ENCODE peak calls at places on chromosomes 2 and 18, in five cellular contexts. T, I, S, E and K are unnamed samples.

GRCh38 chr2:209472386-209472832 is 48.6 kb downstream of the MAP2 start:
- DNase-seq in T (no peak), I (no peak), S (peak), E (peak), K (no peak)

GRCh38 chr2:84077504-84077903 is 381.6 kb downstream of the SUCLG1 start:
- DNase-seq in T (no peak), I (peak), S (no peak), E (no peak), K (peak)

GRCh38 chr18:45026162-45026561 is 345.5 kb downstream of the SETBP1 start:
- DNase-seq in T (no peak), I (no peak), S (no peak), E (no peak), K (peak)

GRCh38 chr2:39241588-39241987 is 2.2 kb downstream of the CDKL4 start:
- DNase-seq in T (no peak), I (no peak), S (no peak), E (no peak), K (no peak)

GRCh38 chr18:44098551-44099098 is 582.1 kb upstream of the SETBP1 start:
- DNase-seq in T (peak), I (peak), S (peak), E (peak), K (peak)

GRCh38 chr18:68897286-68897685 is 99.4 kb downstream of the CCDC102B start:
- DNase-seq in T (no peak), I (no peak), S (no peak), E (no peak), K (no peak)

GRCh38 chr2:1707771-1708351 is 36.5 kb downstream of the PXDN start:
- DNase-seq in T (no peak), I (peak), S (peak), E (peak), K (peak)

GRCh38 chr2:187461294-187462261 is 13.5 kb upstream of the CALCRL start:
- DNase-seq in T (no peak), I (peak), S (no peak), E (no peak), K (no peak)

GRCh38 chr18:44917865-44918476 is 237.3 kb downstream of the SETBP1 start:
- DNase-seq in T (no peak), I (no peak), S (no peak), E (no peak), K (no peak)

GRCh38 chr2:178280261-178280852 is 86.0 kb downstream of the OSBPL6 start:
- DNase-seq in T (no peak), I (no peak), S (peak), E (peak), K (peak)

GRCh38 chr2:61733563-61733962 is 120.3 kb downstream of the FAM161A start:
- DNase-seq in T (no peak), I (no peak), S (no peak), E (peak), K (no peak)

GRCh38 chr2:134206029-134206428 is 47.8 kb upstream of the MGAT5 start:
- DNase-seq in T (no peak), I (no peak), S (no peak), E (no peak), K (peak)

GRCh38 chr2:120419073-120419472 is 73.1 kb downstream of the INHBB start:
- DNase-seq in T (peak), I (peak), S (no peak), E (no peak), K (no peak)

GRCh38 chr2:176494949-176495353 is 225.7 kb downstream of the MTX2 start:
- DNase-seq in T (no peak), I (no peak), S (no peak), E (no peak), K (no peak)

GRCh38 chr2:32559136-32559535 is 68.7 kb upstream of the TTC27 start:
- DNase-seq in T (no peak), I (no peak), S (peak), E (peak), K (no peak)

GRCh38 chr2:33196700-33197099 is 249.9 kb downstream of the LTBP1 start:
- DNase-seq in T (no peak), I (no peak), S (no peak), E (no peak), K (no peak)

GRCh38 chr2:143501245-143501644 is 372.0 kb downstream of the ARHGAP15 start:
- DNase-seq in T (no peak), I (no peak), S (no peak), E (no peak), K (no peak)

GRCh38 chr2:66389651-66390131 is 45.2 kb upstream of the MEIS1 start:
- DNase-seq in T (no peak), I (no peak), S (peak), E (no peak), K (peak)

GRCh38 chr2:208820289-208820688 is 413.7 kb downstream of the PTH2R start:
- DNase-seq in T (no peak), I (no peak), S (no peak), E (no peak), K (peak)

GRCh38 chr2:71190959-71191943 is 35.7 kb downstream of the PAIP2B start:
- DNase-seq in T (no peak), I (no peak), S (peak), E (peak), K (peak)

GRCh38 chr2:134160793-134161504 is 92.9 kb upstream of the MGAT5 start:
- DNase-seq in T (no peak), I (no peak), S (no peak), E (peak), K (peak)

GRCh38 chr18:63511285-63511684 is 30.9 kb upstream of the SERPINB12 start:
- DNase-seq in T (peak), I (peak), S (peak), E (peak), K (peak)

GRCh38 chr18:67104700-67105284 is 411.7 kb downstream of the DSEL start:
- DNase-seq in T (peak), I (peak), S (peak), E (peak), K (peak)

GRCh38 chr2:20446280-20446916 is 476 bp upstream of the RHOB start:
- DNase-seq in T (no peak), I (no peak), S (no peak), E (no peak), K (peak)

GRCh38 chr18:49371786-49372185 is 88.7 kb downstream of the DYM start:
- DNase-seq in T (no peak), I (no peak), S (no peak), E (no peak), K (peak)

GRCh38 chr2:111071480-111072143 is 49.1 kb upstream of the BCL2L11 start:
- DNase-seq in T (no peak), I (no peak), S (peak), E (peak), K (no peak)

GRCh38 chr2:174971868-174972781 is 33.1 kb downstream of the CHN1 start:
- DNase-seq in T (no peak), I (no peak), S (peak), E (peak), K (peak)

GRCh38 chr2:100730290-100730868 is 89.6 kb upstream of the NPAS2 start:
- DNase-seq in T (peak), I (peak), S (peak), E (peak), K (peak)

GRCh38 chr2:134399096-134399495 is 145.2 kb downstream of the MGAT5 start:
- DNase-seq in T (no peak), I (no peak), S (no peak), E (no peak), K (no peak)

GRCh38 chr2:218865396-218865795 is 5.8 kb downstream of the WNT6 start:
- DNase-seq in T (no peak), I (no peak), S (no peak), E (no peak), K (no peak)

GRCh38 chr2:241161646-241162281 is 11.5 kb downstream of the PPP1R7 start:
- DNase-seq in T (no peak), I (no peak), S (peak), E (peak), K (no peak)

GRCh38 chr18:23280844-23281243 is 145.6 kb downstream of the CABLES1 start:
- DNase-seq in T (no peak), I (no peak), S (no peak), E (no peak), K (no peak)

GRCh38 chr2:73641767-73642062 is 507 bp downstream of the NAT8 start:
- DNase-seq in T (no peak), I (no peak), S (no peak), E (no peak), K (no peak)

GRCh38 chr2:61853086-61853847 is 593 bp downstream of the FAM161A start:
- DNase-seq in T (no peak), I (peak), S (no peak), E (no peak), K (peak)

GRCh38 chr2:56680971-56681631 is 497.3 kb downstream of the CCDC85A start:
- DNase-seq in T (no peak), I (no peak), S (peak), E (peak), K (no peak)

DNA sequence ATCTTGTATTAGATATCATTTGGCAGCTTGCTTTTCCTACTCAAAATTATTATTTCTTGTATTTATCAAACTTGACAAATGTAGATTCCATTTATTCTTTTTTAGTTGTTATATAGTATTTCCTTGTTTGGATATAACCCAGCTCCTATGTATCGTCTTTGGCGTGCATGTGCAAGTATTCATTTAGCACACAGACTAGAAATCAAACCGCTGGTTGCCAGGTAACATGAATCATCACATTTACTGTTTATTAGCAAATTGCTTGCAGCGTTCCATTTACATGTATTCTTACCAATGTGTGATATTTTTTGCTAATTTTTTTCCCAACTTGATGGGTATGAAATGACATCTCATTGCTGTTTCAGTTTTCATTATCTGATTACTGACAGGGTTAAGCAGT is 2089.7 kb upstream of the CELF4 start:
- DNase-seq in T (no peak), I (no peak), S (no peak), E (no peak), K (no peak)
- H3K18ac ChIP-seq in T (no peak), I (no peak), S (no peak), E (no peak), K (no peak)

GRCh38 chr2:159637988-159638501 is 21.7 kb upstream of the BAZ2B start:
- DNase-seq in T (no peak), I (no peak), S (peak), E (peak), K (peak)
- H3K4ac ChIP-seq in T (no peak), I (no peak), S (no peak), E (peak), K (no peak)

DNA sequence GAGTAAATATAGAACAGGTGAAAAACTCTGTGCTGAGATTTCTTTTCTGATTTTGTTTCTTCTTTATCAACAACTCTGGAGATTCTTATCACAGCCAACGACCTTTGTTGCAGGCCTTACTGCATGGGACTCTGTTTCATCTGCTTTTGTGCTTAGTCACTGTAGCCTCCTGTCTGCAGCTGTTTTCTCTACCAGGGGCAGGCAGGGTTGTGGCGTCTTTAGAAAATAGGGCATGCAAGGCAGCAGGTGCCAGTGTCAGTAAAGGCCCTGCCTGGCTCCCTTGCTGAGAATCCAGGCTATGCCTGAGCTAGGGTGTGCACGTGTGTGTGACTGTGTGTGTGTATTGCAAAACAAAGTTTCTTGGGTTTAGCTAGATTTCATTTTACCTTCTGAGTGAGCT is 14.6 kb upstream of the SLC9A2 start:
- DNase-seq in T (no peak), I (peak), S (no peak), E (no peak), K (peak)
- H3K18ac ChIP-seq in T (no peak), I (no peak), S (no peak), E (no peak), K (no peak)

GRCh38 chr2:223933098-223933800 is 11.9 kb downstream of the WDFY1 start:
- DNase-seq in T (no peak), I (no peak), S (no peak), E (no peak), K (no peak)
- H3K4ac ChIP-seq in T (no peak), I (no peak), S (no peak), E (no peak), K (no peak)

DNA sequence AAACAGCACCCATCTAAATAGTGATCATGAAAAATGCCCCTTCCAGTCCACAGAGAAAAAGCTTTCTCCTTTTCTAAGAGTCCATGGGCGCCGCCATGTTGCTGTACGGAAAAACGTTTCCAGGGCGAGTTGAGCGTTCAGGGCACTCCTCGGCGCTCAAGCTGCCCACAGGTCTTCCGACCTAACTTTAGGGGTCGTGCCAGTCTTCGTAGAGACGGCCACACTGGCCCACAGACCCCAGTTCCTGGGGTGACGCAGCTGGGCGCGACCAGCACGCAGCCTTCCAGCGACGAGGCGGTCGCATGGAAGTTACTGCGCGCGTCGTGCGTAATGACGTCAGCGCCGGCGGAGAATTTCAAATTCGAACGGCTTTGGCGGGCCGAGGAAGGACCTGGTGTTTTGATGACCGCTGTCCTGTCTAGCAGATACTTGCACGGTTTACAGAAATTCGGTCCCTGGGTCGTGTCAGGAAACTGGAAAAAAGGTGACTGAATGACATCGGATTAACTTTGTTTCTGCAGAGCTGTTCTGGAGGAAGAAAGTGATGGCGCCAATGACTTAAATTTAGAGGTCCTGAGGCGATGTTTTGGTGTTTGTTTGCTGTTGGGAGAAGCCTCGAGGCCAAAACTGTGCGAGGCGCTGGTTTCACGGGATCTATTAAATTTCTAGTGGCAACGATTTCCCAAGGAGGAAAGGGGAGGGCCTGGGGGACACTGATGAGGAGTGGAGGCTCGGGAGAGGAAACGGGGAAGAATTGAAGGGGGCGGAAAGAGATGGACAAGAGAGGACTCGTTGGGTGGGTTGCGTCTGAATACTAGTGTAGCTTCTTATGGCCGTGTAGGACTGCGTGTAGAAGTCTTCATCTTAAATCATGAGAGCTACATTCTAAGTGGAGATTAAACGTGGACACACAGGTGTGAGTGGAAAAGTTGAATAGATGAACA is at the start of the genes METTL4 and NDC80:
- DNase-seq in T (peak), I (peak), S (peak), E (peak), K (peak)
- H3K18ac ChIP-seq in T (peak), I (peak), S (peak), E (peak), K (peak)

DNA sequence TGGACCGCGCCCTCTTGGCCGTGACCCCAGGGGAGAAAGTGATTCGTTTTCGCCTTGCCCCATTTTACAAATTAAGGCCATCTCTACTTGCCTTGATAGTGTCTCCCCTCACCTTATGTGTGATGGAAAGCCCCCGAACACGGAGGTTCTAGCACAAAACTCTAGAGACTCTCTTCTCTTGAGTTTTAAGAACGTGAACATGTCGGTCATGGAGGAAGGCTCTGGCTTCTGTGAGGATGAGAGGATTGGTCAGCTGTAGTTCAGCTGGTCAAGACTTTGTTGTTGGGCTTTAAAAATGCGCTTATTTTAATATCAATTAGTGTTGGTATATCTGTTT is 828 bp downstream of the DYNC1I2 start:
- DNase-seq in T (no peak), I (no peak), S (peak), E (peak), K (no peak)
- H3K4ac ChIP-seq in T (peak), I (no peak), S (peak), E (peak), K (no peak)

GRCh38 chr2:8332646-8333045 is 349.2 kb upstream of the ID2 start:
- DNase-seq in T (no peak), I (no peak), S (no peak), E (no peak), K (no peak)

GRCh38 chr2:8334866-8335325 is 347.0 kb upstream of the ID2 start:
- DNase-seq in T (no peak), I (no peak), S (no peak), E (no peak), K (no peak)

GRCh38 chr2:8329660-8330622 is 351.9 kb upstream of the ID2 start:
- DNase-seq in T (no peak), I (no peak), S (no peak), E (no peak), K (no peak)

GRCh38 chr2:8337321-8337720 is 344.5 kb upstream of the ID2 start:
- DNase-seq in T (no peak), I (no peak), S (no peak), E (no peak), K (no peak)

DNA sequence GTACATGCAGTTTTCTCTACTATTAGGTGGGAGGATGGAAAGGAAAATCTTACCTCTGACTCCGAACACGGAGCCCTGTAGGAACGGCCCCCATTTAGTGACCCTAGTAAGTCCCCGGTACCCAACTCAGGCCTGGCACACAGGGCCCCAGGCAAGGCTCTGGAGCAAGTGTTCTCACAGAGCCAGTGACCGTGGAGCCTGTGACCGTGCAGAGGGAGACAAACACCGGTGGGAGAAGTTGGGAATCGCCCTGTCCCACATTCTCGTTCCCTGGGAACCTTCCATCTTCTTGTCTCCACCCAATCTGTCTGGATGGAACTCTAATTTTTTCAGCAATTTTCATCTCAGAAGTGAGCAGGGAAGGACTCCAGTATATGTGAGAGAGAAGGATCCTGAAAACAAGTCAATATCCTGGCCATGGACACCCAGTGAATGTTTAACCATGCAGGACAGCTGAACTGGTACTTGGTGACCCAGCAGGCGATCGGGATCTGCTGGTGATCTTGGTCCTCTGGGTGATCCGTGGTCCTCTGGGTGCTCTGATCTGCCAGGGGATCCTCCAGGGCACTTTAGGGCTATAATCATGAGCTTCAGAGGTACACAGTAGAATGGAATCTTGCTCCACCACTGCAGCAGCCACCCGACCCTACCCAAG is 348.6 kb upstream of the ID2 start:
- DNase-seq in T (no peak), I (no peak), S (no peak), E (no peak), K (no peak)
- H3K18ac ChIP-seq in T (no peak), I (no peak), S (no peak), E (no peak), K (no peak)

GRCh38 chr2:109594246-109594900 is 19.4 kb downstream of the SEPTIN10 start:
- DNase-seq in T (no peak), I (no peak), S (peak), E (peak), K (no peak)
- H3K4ac ChIP-seq in T (no peak), I (no peak), S (no peak), E (no peak), K (no peak)

GRCh38 chr2:230870544-230871360 is 6.0 kb downstream of the ITM2C start:
- DNase-seq in T (peak), I (no peak), S (peak), E (no peak), K (peak)
- H3K18ac ChIP-seq in T (peak), I (no peak), S (peak), E (no peak), K (no peak)

GRCh38 chr2:95283562-95283961 is 9.3 kb downstream of the PROM2 start:
- DNase-seq in T (no peak), I (no peak), S (no peak), E (no peak), K (no peak)

GRCh38 chr2:95281786-95282185 is 7.5 kb downstream of the PROM2 start:
- DNase-seq in T (no peak), I (no peak), S (no peak), E (no peak), K (no peak)

GRCh38 chr2:95284886-95285541 is 10.8 kb downstream of the PROM2 start:
- DNase-seq in T (no peak), I (no peak), S (no peak), E (no peak), K (peak)

GRCh38 chr2:95281071-95281470 is 6.8 kb downstream of the PROM2 start:
- DNase-seq in T (no peak), I (no peak), S (no peak), E (no peak), K (no peak)

DNA sequence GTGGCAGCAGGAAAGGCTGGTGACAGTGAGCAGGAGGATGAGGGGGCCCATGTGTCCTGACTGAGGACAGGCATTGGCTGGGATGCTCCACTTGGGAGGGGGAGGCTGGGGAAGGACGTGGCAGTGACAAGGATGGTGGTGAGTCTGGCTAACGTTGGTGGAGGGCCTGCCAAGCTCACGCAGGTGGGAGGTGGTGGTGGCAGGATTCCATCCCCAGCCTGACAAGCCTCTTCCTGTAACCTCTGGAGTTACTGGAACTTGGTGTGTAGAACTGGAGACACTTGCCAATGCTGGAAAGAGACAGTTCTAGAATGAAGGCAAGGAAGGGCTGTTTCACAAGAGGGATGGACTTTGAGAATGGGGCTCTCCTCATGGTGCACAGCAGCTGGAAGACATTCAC is 8.2 kb downstream of the PROM2 start:
- DNase-seq in T (no peak), I (no peak), S (no peak), E (no peak), K (no peak)
- H3K4ac ChIP-seq in T (no peak), I (no peak), S (no peak), E (no peak), K (no peak)